ENCODE peak calls at places on chromosomes 5 and 9, in six cellular contexts. D is A549, B is stomach, S is thyroid gland, Q is sigmoid colon, K is body of pancreas. A is an unnamed sample. For H3K4me1, the result is how much of the 10 kb centered on the place peaks cover.

GRCh38 chr5:131109540-131110255 is 55.4 kb downstream of the HINT1 start:
- DNase-seq in D (peak), B (no peak), S (no peak), Q (no peak), K (peak), A (no peak)

GRCh38 chr9:121222524-121223171 is 21.0 kb upstream of the RAB14 start:
- DNase-seq in D (peak), B (no peak), S (no peak), Q (no peak), K (no peak), A (no peak)

GRCh38 chr5:101517795-101518194 is 614.7 kb upstream of the ST8SIA4 start:
- DNase-seq in D (no peak), B (no peak), S (no peak), Q (no peak), K (no peak), A (no peak)

GRCh38 chr9:77456829-77457437 is 191.2 kb downstream of the GNA14 start:
- DNase-seq in D (peak), B (peak), S (peak), Q (peak), K (peak), A (peak)

GRCh38 chr5:61675015-61675692 is 343.1 kb downstream of the ZSWIM6 start:
- DNase-seq in D (peak), B (no peak), S (no peak), Q (no peak), K (peak), A (no peak)

GRCh38 chr9:16871358-16872151 is 1.1 kb upstream of the BNC2 start:
- DNase-seq in D (peak), B (peak), S (peak), Q (peak), K (peak), A (peak)

GRCh38 chr5:94945656-94946055 is 327.2 kb downstream of the SLF1 start:
- DNase-seq in D (no peak), B (peak), S (peak), Q (peak), K (peak), A (no peak)

GRCh38 chr9:105539452-105539851 is 18.5 kb upstream of the FKTN start:
- DNase-seq in D (peak), B (no peak), S (no peak), Q (no peak), K (no peak), A (no peak)

GRCh38 chr5:219492-219891 is 1.4 kb downstream of the SDHA start:
- DNase-seq in D (no peak), B (no peak), S (no peak), Q (no peak), K (no peak), A (peak)

GRCh38 chr5:173293817-173294672 is 34.2 kb downstream of the STC2 start:
- DNase-seq in D (peak), B (peak), S (peak), Q (peak), K (peak), A (peak)

GRCh38 chr9:129264388-129264787 is 86.3 kb upstream of the IER5L start:
- DNase-seq in D (no peak), B (no peak), S (no peak), Q (no peak), K (no peak), A (no peak)

GRCh38 chr9:121861501-121862180 is 210.2 kb downstream of the DAB2IP start:
- DNase-seq in D (peak), B (peak), S (peak), Q (no peak), K (no peak), A (no peak)

DNA sequence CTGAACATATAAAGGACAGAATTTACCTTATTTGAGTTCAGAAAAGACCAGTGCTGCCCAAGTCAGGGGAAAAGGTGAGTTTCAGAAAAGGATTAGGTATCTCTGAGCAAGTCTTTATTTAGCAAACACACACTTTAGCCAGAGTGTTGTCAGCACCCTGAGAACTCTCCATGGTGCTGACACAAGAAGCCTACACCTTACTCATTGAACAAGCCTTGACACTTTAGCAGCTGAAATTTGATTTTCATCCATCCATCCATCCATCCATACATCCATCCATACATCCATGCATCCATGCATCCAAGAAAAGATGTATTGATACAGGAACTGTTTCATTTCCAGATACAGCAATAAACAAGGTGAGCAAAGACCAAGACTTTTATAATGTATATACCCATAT is 311.2 kb downstream of the TRIM32 start:
- DNase-seq in D (no peak), B (no peak), S (no peak), Q (no peak), K (no peak), A (no peak)
- TF ChIP-seq POLR2A in D (no peak), B (no peak), S (no peak), Q (no peak), K (no peak), A (no peak)

DNA sequence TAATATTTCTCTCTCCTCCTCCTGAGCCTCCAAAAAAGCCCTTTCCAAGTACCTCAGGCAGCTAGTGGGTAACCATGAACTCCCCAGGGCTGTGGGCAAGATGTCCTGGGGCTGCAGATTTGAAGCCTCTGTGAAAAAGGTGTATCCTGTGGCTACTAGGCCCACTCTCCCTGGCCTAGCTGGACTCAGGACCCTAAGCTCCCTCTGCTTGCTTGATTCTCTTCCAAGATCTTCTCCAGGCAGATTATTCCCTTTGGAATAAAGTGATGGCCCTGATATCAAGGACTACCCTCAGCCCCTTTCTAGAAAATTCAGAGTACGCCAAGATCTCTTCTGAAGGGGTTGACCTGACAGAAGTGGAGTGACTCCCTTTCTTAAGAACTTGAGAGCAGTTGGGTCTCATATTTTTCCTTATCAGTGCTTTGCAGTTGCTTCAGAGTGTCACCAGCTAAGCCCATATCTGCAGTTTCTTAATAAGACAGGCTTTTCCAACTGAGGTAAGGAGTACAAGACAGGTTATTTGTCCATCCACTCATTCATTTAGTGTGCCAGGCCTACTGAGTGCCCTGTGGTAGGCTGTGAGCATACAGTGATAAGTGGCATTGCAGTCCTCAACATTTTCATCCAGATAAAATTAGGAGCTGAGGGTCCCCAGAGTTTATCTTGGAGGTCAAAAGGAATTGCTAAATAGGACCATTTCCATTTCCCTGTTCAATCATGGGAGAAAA is 42.5 kb downstream of the CYSTM1 start:
- DNase-seq in D (no peak), B (no peak), S (no peak), Q (no peak), K (no peak), A (no peak)
- H3K4me1 ChIP-seq in D (under half), B (half or more), S (under half), Q (under half), K (half or more), A (under half)

GRCh38 chr9:107154766-107155165 is 128.3 kb upstream of the RAD23B start:
- DNase-seq in D (no peak), B (no peak), S (no peak), Q (no peak), K (no peak), A (no peak)

GRCh38 chr9:107153336-107153735 is 129.7 kb upstream of the RAD23B start:
- DNase-seq in D (no peak), B (no peak), S (no peak), Q (no peak), K (no peak), A (no peak)

GRCh38 chr9:107158321-107158720 is 124.8 kb upstream of the RAD23B start:
- DNase-seq in D (peak), B (no peak), S (no peak), Q (no peak), K (no peak), A (no peak)

GRCh38 chr9:107154291-107154690 is 128.8 kb upstream of the RAD23B start:
- DNase-seq in D (no peak), B (no peak), S (no peak), Q (no peak), K (no peak), A (no peak)

DNA sequence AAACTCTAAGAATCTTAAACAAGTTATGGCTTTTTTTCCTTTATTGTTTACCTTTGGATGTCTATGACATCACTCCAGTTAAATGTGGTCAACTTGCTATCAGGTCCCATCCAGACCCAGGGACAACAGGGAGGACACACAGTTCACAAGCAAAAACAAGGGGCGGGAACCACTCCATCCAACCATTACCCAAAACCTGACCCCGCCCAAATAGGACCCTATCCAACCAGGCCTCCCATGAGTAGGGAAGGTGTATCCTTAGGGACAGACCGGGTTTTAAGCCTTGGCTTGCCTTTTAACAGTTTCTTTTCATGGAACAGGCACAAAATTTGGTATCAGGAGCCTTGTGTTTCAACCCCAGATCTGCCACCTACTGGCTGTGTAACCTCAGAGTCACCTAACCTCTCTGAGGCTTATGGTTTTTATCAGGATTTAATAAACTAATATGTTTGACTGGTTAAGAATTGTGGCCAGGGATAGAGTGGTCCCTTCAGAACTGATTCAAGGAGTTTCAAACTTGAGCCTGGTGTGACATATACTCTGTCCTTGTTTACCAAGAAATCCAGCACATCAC is 127.7 kb upstream of the RAD23B start:
- DNase-seq in D (no peak), B (no peak), S (no peak), Q (no peak), K (no peak), A (no peak)
- TF ChIP-seq CTCF in D (no peak), B (no peak), S (no peak), Q (no peak), K (no peak), A (peak)

DNA sequence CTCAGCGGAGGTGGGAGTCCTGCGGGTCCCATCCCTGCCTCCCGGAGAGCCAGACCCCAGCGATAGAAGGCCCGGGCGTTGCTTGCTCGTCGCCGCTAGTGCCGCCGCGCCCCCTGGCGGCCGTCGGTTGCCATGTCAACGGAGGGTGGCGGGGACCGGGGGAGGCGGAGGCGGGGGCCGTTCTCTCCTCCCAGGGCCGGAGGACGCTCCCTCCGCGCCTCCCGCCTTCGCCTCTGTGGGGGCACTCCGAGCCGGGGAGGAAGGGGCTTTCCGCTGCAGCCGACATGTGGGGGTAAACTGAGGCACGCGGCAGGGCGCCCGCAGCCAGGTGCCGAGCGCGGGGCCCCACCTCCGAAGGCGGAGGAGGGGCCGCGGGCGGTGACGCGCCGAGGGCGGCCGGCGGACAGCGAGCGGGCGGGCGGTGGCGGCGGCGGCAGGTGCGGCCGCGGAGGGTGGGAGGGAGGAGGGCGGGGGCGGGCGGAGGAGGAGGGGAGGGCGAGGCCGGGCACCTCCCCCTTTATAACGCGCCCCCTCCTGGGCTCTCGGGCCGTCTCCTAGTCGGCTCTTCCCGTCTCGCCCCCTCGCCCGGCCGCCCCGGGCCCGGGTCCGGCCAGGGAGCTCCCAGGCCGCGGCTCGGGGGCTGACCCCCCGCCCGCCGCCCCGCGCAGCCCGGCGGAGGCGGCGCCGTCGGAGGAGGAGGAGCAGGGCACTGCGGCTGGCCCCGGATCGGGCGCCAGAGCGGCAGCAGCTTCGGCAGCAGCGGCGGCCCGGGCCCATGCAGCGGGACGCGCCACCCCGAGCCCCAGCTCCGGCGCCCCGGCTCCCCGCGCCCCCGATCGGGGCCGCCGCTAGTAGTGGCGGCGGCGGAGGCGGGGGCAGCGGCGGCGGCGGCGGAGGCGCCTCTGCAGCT is 556 bp upstream of the CDK9 start:
- DNase-seq in D (peak), B (peak), S (peak), Q (peak), K (peak), A (peak)
- TF ChIP-seq POLR2A in D (peak), B (no peak), S (no peak), Q (no peak), K (no peak), A (no peak)

GRCh38 chr5:134082264-134082992 is 32.1 kb upstream of the TCF7 start:
- DNase-seq in D (no peak), B (no peak), S (no peak), Q (no peak), K (no peak), A (no peak)
- H3K4me1 ChIP-seq in D (under half), B (under half), S (under half), Q (under half), K (under half), A (under half)

GRCh38 chr9:127223810-127224177 is 40.8 kb upstream of the GARNL3 start:
- DNase-seq in D (no peak), B (no peak), S (no peak), Q (no peak), K (no peak), A (no peak)
- TF ChIP-seq CTCF in D (no peak), B (no peak), S (no peak), Q (no peak), K (no peak), A (no peak)

GRCh38 chr9:22005700-22006605 is 3.2 kb downstream of the CDKN2B start:
- DNase-seq in D (no peak), B (no peak), S (no peak), Q (no peak), K (no peak), A (no peak)

GRCh38 chr9:22005083-22005699 is 3.9 kb downstream of the CDKN2B start:
- DNase-seq in D (no peak), B (no peak), S (no peak), Q (no peak), K (no peak), A (no peak)

GRCh38 chr9:22009563-22009867 is 410 bp upstream of the CDKN2B start:
- DNase-seq in D (no peak), B (no peak), S (no peak), Q (no peak), K (no peak), A (no peak)

GRCh38 chr9:22010881-22011625 is 1.9 kb upstream of the CDKN2B start:
- DNase-seq in D (no peak), B (no peak), S (no peak), Q (no peak), K (no peak), A (no peak)

GRCh38 chr9:22008662-22009562 is at the start of gene CDKN2B:
- DNase-seq in D (no peak), B (peak), S (peak), Q (peak), K (peak), A (peak)
- TF ChIP-seq POLR2A in D (no peak), B (peak), S (no peak), Q (peak), K (peak), A (peak)

DNA sequence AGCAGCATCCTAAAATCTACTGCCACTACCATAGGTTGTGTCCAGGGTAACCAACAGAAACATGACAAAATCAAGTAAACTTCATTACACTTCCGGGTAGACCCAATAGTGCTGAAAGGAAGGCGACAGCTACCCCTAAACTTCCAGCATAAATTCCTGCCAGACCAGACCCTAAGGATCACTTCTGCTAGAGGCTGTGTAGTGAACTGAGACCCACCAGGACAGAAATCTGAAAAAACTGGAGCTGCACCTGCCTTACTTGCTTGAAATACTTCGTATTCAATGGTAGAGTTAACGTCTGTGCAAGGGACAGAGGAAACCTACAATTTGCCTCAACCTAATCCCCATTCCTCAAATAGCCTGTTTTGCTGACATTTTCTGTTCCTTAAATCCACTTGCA is 1.0 kb upstream of the SECISBP2 start:
- DNase-seq in D (no peak), B (no peak), S (no peak), Q (no peak), K (no peak), A (no peak)
- H3K4me1 ChIP-seq in D (half or more), B (under half), S (under half), Q (under half), K (under half), A (under half)

DNA sequence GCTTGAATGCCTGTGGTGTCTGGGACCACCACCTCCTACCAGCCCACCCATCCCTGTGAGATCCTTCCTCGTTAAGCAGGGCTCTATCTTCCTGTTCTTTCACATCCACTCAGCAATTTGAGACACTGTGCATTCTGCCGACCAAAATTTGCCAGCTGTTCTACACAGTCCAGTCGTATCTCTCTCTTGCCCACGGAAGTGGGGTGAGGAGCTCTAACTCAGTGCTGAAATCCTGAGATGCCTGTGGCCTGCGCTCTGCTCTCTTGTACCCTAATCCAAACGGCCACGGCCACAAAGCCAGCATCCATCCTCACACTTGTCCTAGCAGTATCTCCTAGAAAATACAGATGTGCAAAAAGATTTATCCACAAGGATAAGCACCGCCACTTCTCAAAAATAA is 97.9 kb downstream of the MVB12B start:
- DNase-seq in D (no peak), B (no peak), S (no peak), Q (no peak), K (no peak), A (no peak)
- TF ChIP-seq CTCF in D (no peak), B (no peak), S (no peak), Q (no peak), K (no peak), A (no peak)

A was measured in Peyer's patch.